ENCODE peak calls at places on chromosomes 5 and 9, in ten cellular contexts. D, A, H, R, S, F, K, E, W and M are unnamed samples.

GRCh38 chr5:9354336-9355081 is 191.4 kb downstream of the SEMA5A start:
- DNase-seq in A (no peak), D (no peak), R (no peak), K (no peak), H (no peak), F (no peak), E (no peak), S (no peak), W (no peak), M (no peak)

GRCh38 chr5:169980418-169981053 is at the start of gene INSYN2B:
- DNase-seq in A (peak; percentile 75), S (peak; percentile 87), E (no peak), R (peak; percentile 81), H (peak; percentile 80), K (peak; percentile 50), D (peak; percentile 77), F (peak; percentile 74), W (peak; percentile 35), M (peak; percentile 46)

GRCh38 chr5:68290260-68290674 is 74.7 kb downstream of the PIK3R1 start:
- DNase-seq in E (no peak), F (peak; percentile 67), D (no peak), S (peak; percentile 54), W (peak; percentile 53), R (no peak), K (peak; percentile 52), H (peak; percentile 56), A (no peak), M (no peak)

GRCh38 chr5:140569197-140569596 is 4.6 kb downstream of the SLC35A4 start:
- DNase-seq in K (no peak), H (no peak), F (no peak), R (no peak), D (no peak), A (no peak), W (no peak), S (no peak), E (no peak), M (no peak)

GRCh38 chr9:36332006-36332405 is 68.1 kb downstream of the RNF38 start:
- DNase-seq in A (no peak), E (no peak), F (no peak), W (no peak), S (peak; percentile 10), D (no peak), R (no peak), K (no peak), H (no peak), M (no peak)

GRCh38 chr9:93197670-93198069 is 13.7 kb downstream of the WNK2 start:
- DNase-seq in F (no peak), E (no peak), A (no peak), S (no peak), W (no peak), H (no peak), K (no peak), R (no peak), D (no peak), M (no peak)

GRCh38 chr5:146203011-146203871 is at the start of gene RBM27:
- DNase-seq in K (peak; percentile 98), R (peak; percentile 100), A (peak; percentile 98), D (peak; percentile 99), S (peak; percentile 99), F (peak; percentile 97), W (peak; percentile 97), E (peak; percentile 81), H (peak; percentile 98), M (peak; percentile 98)

GRCh38 chr9:13377286-13377925 is 97.9 kb upstream of the MPDZ start:
- DNase-seq in F (no peak), R (no peak), S (no peak), W (no peak), H (no peak), K (no peak), A (no peak), D (no peak), E (no peak), M (no peak)

GRCh38 chr5:123949807-123950206 is 437.8 kb downstream of the CSNK1G3 start:
- DNase-seq in H (no peak), K (no peak), D (no peak), A (no peak), S (no peak), R (no peak), F (no peak), W (no peak), E (no peak), M (no peak)

GRCh38 chr9:118331622-118332045 is 627.4 kb downstream of the TLR4 start:
- DNase-seq in D (no peak), W (no peak), A (no peak), S (no peak), H (no peak), F (no peak), R (peak; percentile 38), K (no peak), E (no peak), M (no peak)

GRCh38 chr5:158765407-158765806 is 334.3 kb downstream of the EBF1 start:
- DNase-seq in D (no peak), W (no peak), E (no peak), A (no peak), S (no peak), K (no peak), F (no peak), R (no peak), H (no peak), M (no peak)

GRCh38 chr9:135864447-135865049 is 42.8 kb downstream of the CAMSAP1 start:
- DNase-seq in E (no peak), K (peak; percentile 66), S (peak; percentile 43), W (peak; percentile 59), D (peak; percentile 43), R (peak; percentile 66), H (peak; percentile 75), F (peak; percentile 76), A (no peak), M (peak; percentile 62)

GRCh38 chr9:77892171-77892570 is 139.4 kb downstream of the GNAQ start:
- DNase-seq in F (no peak), R (no peak), A (no peak), S (no peak), E (no peak), W (no peak), K (no peak), H (no peak), D (no peak), M (no peak)

GRCh38 chr5:102603670-102604069 is 104.9 kb upstream of the SLCO6A1 start:
- DNase-seq in A (no peak), W (no peak), D (no peak), H (no peak), F (no peak), K (no peak), E (no peak), R (no peak), S (no peak), M (no peak)

GRCh38 chr5:151770383-151771258 is 1.1 kb upstream of the G3BP1 start:
- DNase-seq in R (peak; percentile 24), H (peak; percentile 88), E (peak; percentile 65), F (peak; percentile 75), A (peak; percentile 92), W (peak; percentile 65), D (peak; percentile 56), K (peak; percentile 59), S (peak; percentile 42), M (peak; percentile 61)

GRCh38 chr9:108469654-108470053 is 386.1 kb downstream of the ACTL7B start:
- DNase-seq in K (no peak), S (peak; percentile 76), E (no peak), H (no peak), R (no peak), F (no peak), A (no peak), D (no peak), W (no peak), M (no peak)

GRCh38 chr9:115099891-115100290 is 18.1 kb downstream of the TNC start:
- DNase-seq in R (no peak), D (no peak), K (no peak), F (no peak), E (no peak), S (no peak), A (no peak), H (no peak), W (no peak), M (no peak)

GRCh38 chr9:13410566-13411031 is 131.1 kb upstream of the MPDZ start:
- DNase-seq in E (no peak), H (no peak), A (no peak), D (no peak), F (no peak), S (no peak), K (no peak), R (no peak), W (no peak), M (no peak)

DNA sequence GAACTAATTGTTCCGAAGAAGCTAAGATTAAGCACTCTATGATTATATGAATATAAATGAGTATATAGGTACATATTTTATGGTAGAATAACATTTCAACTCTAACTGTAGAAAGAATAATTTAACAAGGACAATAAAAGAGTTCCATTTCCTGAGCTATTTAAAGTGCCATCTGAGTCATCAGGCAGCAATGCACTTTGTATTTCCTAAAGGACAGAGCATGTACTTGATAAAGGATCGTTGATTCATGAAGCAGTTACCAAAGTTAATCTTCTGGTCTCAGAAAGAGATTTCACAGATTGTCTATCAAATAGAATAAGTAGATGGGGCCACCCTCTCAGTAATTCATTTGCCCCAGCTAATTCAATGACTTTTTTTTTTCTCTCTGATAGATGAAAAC is 747.9 kb downstream of the CDH18 start:
- DNase-seq in D (no peak), W (no peak), E (no peak), R (no peak), H (no peak), F (no peak), A (no peak), K (no peak), S (no peak), M (no peak)
- H3K27ac ChIP-seq in D (no peak overlapping the region), W (no peak overlapping the region), E (no peak overlapping the region), R (no peak overlapping the region), H (no peak overlapping the region), F (no peak overlapping the region), A (no peak overlapping the region), K (no peak overlapping the region), S (no peak overlapping the region), M (no peak overlapping the region)

GRCh38 chr5:150399158-150400019 is 13.3 kb downstream of the CD74 start:
- DNase-seq in K (no peak), A (no peak), D (no peak), H (no peak), W (no peak), E (no peak), R (no peak), S (peak; percentile 58), F (no peak), M (no peak)
- TF ChIP-seq POLR2A in K (no peak), A (no peak), D (no peak), H (no peak), W (no peak), E (no peak), R (no peak), S (no peak), F (no peak), M (no peak)

GRCh38 chr5:142149363-142149762 is 40.8 kb downstream of the NDFIP1 start:
- DNase-seq in F (no peak), W (no peak), K (no peak), R (no peak), S (no peak), A (no peak), E (no peak), D (no peak), H (no peak), M (no peak)
- H3K27ac ChIP-seq in F (no peak overlapping the region), W (no peak overlapping the region), K (no peak overlapping the region), R (no peak overlapping the region), S (no peak overlapping the region), A (no peak overlapping the region), E (no peak overlapping the region), D (no peak overlapping the region), H (no peak overlapping the region), M (no peak overlapping the region)

DNA sequence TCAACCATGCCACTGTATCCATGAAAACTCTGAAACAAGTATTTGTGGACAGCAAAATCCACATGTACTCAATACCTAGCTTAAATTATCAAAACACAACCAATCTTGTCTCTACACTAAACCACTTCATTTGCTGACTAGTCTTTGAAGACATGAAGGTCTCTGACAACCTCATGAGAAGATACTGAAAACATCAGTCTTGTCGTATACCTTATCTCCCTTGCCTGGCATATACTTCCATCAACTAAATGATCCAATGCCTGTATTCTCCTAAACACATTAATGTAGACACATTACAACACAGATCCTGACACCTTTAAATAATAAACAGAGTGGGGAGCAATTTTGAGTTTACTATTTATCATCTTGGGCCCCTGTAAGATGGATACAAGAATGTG is 2.9 kb downstream of the RPS23 start:
- DNase-seq in F (no peak), D (no peak), S (no peak), W (no peak), A (no peak), H (no peak), E (no peak), K (no peak), R (no peak), M (no peak)
- TF ChIP-seq POLR2A in F (no peak), D (peak; percentile 30), S (no peak), W (no peak), A (no peak), H (no peak), E (no peak), K (no peak), R (no peak), M (no peak)